ENCODE peak calls at places on chromosomes 6 and 20, in seven cellular contexts. N, J, R, S, M, K and B are unnamed samples.

GRCh38 chr20:35252037-35252461 is 25.6 kb downstream of the MMP24 start:
- DNase-seq in N (no peak), S (no peak), M (no peak), R (no peak), K (no peak), J (no peak), B (no peak)

GRCh38 chr20:235891-236290 is 8.8 kb downstream of the DEFB129 start:
- DNase-seq in N (no peak), R (no peak), S (no peak), M (no peak), J (no peak), K (no peak), B (peak)

GRCh38 chr6:116335612-116336011 is 35.1 kb upstream of the DSE start:
- DNase-seq in M (no peak), K (no peak), R (no peak), J (no peak), S (no peak), N (no peak), B (no peak)

GRCh38 chr20:50346372-50347347 is 156.0 kb downstream of the CEBPB start:
- DNase-seq in M (peak), K (no peak), S (peak), N (peak), J (peak), R (peak), B (no peak)

GRCh38 chr20:56388882-56389281 is 3.1 kb downstream of the AURKA start:
- DNase-seq in J (no peak), M (no peak), S (no peak), K (no peak), N (no peak), R (no peak), B (no peak)

GRCh38 chr6:148225871-148226270 is 116.8 kb upstream of the SASH1 start:
- DNase-seq in J (no peak), M (no peak), S (no peak), R (no peak), N (no peak), K (no peak), B (no peak)

GRCh38 chr6:6841571-6841970 is 253.1 kb downstream of the LY86 start:
- DNase-seq in J (no peak), N (no peak), R (no peak), K (no peak), M (no peak), S (peak), B (no peak)

GRCh38 chr6:41505084-41506049 is 40.8 kb upstream of the FOXP4 start:
- DNase-seq in S (peak), R (peak), K (no peak), N (peak), M (peak), J (peak), B (no peak)

GRCh38 chr6:71082033-71082620 is 125.3 kb upstream of the B3GAT2 start:
- DNase-seq in M (no peak), K (no peak), N (no peak), J (no peak), R (no peak), S (no peak), B (no peak)

GRCh38 chr20:55273149-55273548 is 732.2 kb downstream of the CBLN4 start:
- DNase-seq in K (no peak), R (no peak), N (no peak), S (no peak), J (no peak), M (no peak), B (no peak)

GRCh38 chr20:62496525-62497218 is 20.9 kb upstream of the GATA5 start:
- DNase-seq in N (no peak), J (no peak), M (no peak), K (peak), R (no peak), S (no peak), B (no peak)

GRCh38 chr6:166026586-166027126 is 141.0 kb downstream of the TBXT start:
- DNase-seq in R (no peak), K (no peak), N (no peak), S (no peak), J (no peak), M (no peak), B (no peak)

GRCh38 chr20:34515484-34516037 is 661 bp upstream of the DYNLRB1 start:
- DNase-seq in S (peak), R (no peak), J (peak), K (peak), N (peak), M (peak), B (no peak)

GRCh38 chr6:167103041-167103816 is 19.7 kb upstream of the CCR6 start:
- DNase-seq in M (no peak), K (no peak), R (no peak), N (no peak), S (no peak), J (no peak), B (no peak)

GRCh38 chr20:32508775-32509119 is 76.4 kb downstream of the NOL4L start:
- DNase-seq in N (no peak), M (no peak), K (no peak), R (no peak), S (no peak), J (no peak), B (no peak)

GRCh38 chr6:70657706-70658105 is 10.0 kb upstream of the SMAP1 start:
- DNase-seq in M (no peak), R (no peak), S (no peak), K (no peak), J (no peak), N (no peak), B (no peak)

GRCh38 chr20:63027425-63028389 is 20.9 kb upstream of the BHLHE23 start:
- DNase-seq in M (no peak), S (no peak), R (no peak), J (no peak), K (no peak), N (no peak), B (no peak)

GRCh38 chr6:144113366-144113765 is 18.0 kb upstream of the SF3B5 start:
- DNase-seq in K (no peak), J (no peak), M (no peak), R (no peak), S (no peak), N (no peak), B (no peak)

GRCh38 chr6:132858750-132859149 is 44.4 kb downstream of the RPS12 start:
- DNase-seq in K (no peak), S (no peak), J (no peak), M (no peak), R (no peak), N (no peak), B (no peak)

GRCh38 chr20:12012241-12013222 is 94.8 kb downstream of the BTBD3 start:
- DNase-seq in S (peak), J (no peak), R (no peak), N (no peak), K (peak), M (no peak), B (peak)

GRCh38 chr6:135592276-135592675 is 94.7 kb upstream of the AHI1 start:
- DNase-seq in N (no peak), R (no peak), K (no peak), S (no peak), M (no peak), J (no peak), B (no peak)

GRCh38 chr6:155604991-155605390 is 149.4 kb upstream of the NOX3 start:
- DNase-seq in M (no peak), K (no peak), S (no peak), J (no peak), R (no peak), N (no peak), B (no peak)

GRCh38 chr6:155595264-155595663 is 139.6 kb upstream of the NOX3 start:
- DNase-seq in J (no peak), M (no peak), S (no peak), R (no peak), K (no peak), N (no peak), B (no peak)

DNA sequence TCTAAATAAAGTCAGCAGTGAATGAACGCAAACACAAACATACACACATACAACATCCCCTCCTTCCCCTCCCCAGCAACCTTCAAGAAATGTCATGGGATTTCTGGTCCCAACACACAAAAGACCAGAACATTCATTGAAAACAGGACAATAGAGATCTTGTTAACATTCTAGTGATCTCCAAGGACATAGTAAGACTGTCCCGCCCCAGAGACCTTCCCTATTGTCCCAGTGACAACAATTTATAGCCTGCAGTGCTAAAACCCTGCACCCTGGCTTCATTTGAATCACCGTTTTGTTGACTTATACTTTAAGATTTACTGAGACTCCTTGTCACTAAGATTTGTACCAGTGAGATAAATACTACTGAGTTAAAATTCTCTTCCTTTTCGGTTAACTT is 143.9 kb upstream of the NOX3 start:
- DNase-seq in K (no peak), S (no peak), N (no peak), J (no peak), R (no peak), M (no peak), B (no peak)
- H3K4me3 ChIP-seq in K (no peak), S (no peak), N (no peak), J (no peak), R (no peak), M (no peak), B (no peak)

DNA sequence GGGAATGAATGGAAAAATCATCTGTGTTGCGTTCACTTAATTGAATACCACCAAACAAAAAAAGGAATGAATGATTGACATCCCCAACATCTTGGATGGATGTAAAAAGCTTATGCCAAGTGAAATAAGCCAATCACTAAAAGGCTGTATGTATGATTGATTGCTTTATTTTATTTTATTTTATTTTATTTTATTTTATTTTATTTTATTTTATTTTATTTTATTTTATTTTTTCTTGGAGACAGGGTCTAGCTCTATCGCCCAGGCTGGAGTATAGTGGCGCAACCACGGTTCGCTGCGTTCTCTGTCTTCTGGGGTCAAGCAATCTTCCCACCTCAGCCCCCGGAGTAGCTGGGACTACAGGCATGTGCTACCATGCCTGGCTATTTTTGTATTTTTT is 263.3 kb downstream of the CDKAL1 start:
- DNase-seq in R (no peak), K (no peak), J (no peak), S (no peak), M (no peak), N (no peak), B (no peak)
- TF ChIP-seq CTCF in R (no peak), K (no peak), J (no peak), S (no peak), M (no peak), N (no peak), B (no peak)

GRCh38 chr6:160812097-160812496 is 110.1 kb downstream of the PLG start:
- DNase-seq in N (no peak), K (no peak), J (no peak), R (no peak), S (no peak), M (no peak), B (no peak)

GRCh38 chr6:160804639-160805038 is 102.6 kb downstream of the PLG start:
- DNase-seq in M (no peak), K (no peak), S (no peak), N (no peak), R (no peak), J (no peak), B (no peak)

GRCh38 chr6:160810238-160810637 is 108.2 kb downstream of the PLG start:
- DNase-seq in K (no peak), S (no peak), R (no peak), N (no peak), M (no peak), J (no peak), B (peak)

GRCh38 chr6:160808263-160808662 is 106.2 kb downstream of the PLG start:
- DNase-seq in S (no peak), R (no peak), M (no peak), N (no peak), J (no peak), K (no peak), B (no peak)
- H3K4me3 ChIP-seq in S (no peak), R (no peak), M (no peak), N (no peak), J (no peak), K (no peak), B (no peak)

DNA sequence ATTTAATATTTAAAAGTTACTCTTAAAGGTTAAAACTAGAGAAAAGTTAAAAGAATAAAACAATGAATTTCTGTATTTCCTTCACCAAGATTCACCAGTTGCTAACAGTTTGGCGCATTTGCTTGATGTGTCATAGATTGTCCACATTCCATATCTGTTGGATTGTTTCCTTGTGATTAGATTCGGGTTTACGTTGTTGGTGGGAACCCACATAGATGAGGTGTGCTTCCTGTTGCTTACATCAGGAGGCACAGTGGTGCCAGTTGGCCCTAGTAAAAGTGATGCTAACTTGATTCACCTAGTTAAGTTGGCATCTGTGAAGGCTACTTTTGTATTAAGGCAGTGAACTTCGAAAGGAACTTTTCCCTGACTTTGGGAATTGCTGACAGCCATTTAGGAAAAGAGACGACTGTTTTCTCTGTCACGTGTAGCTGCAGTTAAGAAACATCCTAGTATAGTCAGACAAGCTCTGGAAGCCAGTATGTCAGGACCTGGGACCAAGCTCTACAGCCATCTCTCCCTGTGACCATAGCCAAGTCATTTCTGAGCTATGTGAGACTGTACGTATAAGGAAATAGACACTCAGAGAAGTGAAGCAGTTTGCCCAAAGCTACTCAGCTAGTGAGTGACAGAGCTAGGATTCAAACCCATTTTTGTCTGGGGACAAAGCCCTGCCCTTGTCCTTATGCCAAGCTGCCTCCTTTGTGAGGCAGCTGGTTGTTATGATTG is 49.0 kb downstream of the PPARD start:
- DNase-seq in R (no peak), J (no peak), S (no peak), K (no peak), M (no peak), N (no peak), B (no peak)
- TF ChIP-seq CTCF in R (no peak), J (no peak), S (no peak), K (no peak), M (no peak), N (no peak), B (no peak)

DNA sequence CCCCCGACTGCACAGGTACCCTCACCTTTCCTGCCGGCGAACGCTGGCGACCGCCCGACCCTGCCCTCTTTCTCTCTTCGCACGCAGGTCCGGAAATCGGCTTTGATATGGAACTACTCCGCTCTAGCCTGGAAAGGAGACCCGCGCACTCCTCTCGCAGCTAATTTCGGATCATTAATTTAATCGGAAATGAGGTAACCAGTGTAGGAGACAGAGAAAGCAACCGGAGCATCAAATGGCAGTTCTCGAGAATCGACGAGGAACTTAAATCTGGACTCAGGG is 946 bp upstream of the ATXN1 start:
- DNase-seq in R (no peak), M (no peak), K (no peak), J (no peak), N (no peak), S (no peak), B (no peak)
- H3K4me3 ChIP-seq in R (peak), M (peak), K (no peak), J (peak), N (peak), S (peak), B (no peak)